ENCODE peak calls at places on chromosome 19, in ten cellular contexts. D, Z, H, F, Q, C, I, J, M and R are unnamed samples.

GRCh38 chr19:45496349-45496953 is 396 bp downstream of the RTN2 start:
- DNase-seq in D (peak; percentile 86), Z (peak; percentile 31), H (peak; percentile 38), F (peak; percentile 15), Q (peak; percentile 32), C (peak; percentile 54), I (no peak), J (no peak), M (no peak), R (no peak)

GRCh38 chr19:55640043-55640576 is 692 bp upstream of the ZNF580 start:
- DNase-seq in D (peak; percentile 75), Z (no peak), H (peak; percentile 71), F (peak; percentile 59), Q (peak; percentile 66), C (peak; percentile 77), I (peak; percentile 68), J (peak; percentile 93), M (peak; percentile 55), R (peak; percentile 78)

GRCh38 chr19:48752511-48753365 is at the start of gene FUT1:
- DNase-seq in D (peak; percentile 98), Z (no peak), H (peak; percentile 48), F (no peak), Q (peak; percentile 13), C (peak; percentile 31), I (no peak), J (no peak), M (no peak), R (peak; percentile 55)

GRCh38 chr19:17751103-17751911 is at the start of gene FCHO1:
- DNase-seq in D (no peak), Z (peak; percentile 84), H (no peak), F (peak; percentile 52), Q (peak; percentile 72), C (peak; percentile 86), I (no peak), J (peak; percentile 87), M (peak; percentile 62), R (no peak)

GRCh38 chr19:45391346-45391745 is 13.5 kb downstream of the PPP1R13L start:
- DNase-seq in D (peak; percentile 76), Z (peak; percentile 44), H (no peak), F (no peak), Q (no peak), C (no peak), I (peak; percentile 18), J (no peak), M (no peak), R (no peak)

GRCh38 chr19:14467391-14467790 is 7.8 kb downstream of the PTGER1 start:
- DNase-seq in D (no peak), Z (no peak), H (no peak), F (no peak), Q (no peak), C (no peak), I (no peak), J (no peak), M (no peak), R (no peak)

GRCh38 chr19:48780684-48781391 is 25.5 kb downstream of the FGF21 start:
- DNase-seq in D (no peak), Z (no peak), H (no peak), F (no peak), Q (no peak), C (no peak), I (peak; percentile 58), J (no peak), M (peak; percentile 1), R (no peak)

GRCh38 chr19:40713939-40714338 is 2.7 kb downstream of the COQ8B start:
- DNase-seq in D (no peak), Z (no peak), H (no peak), F (no peak), Q (no peak), C (no peak), I (no peak), J (no peak), M (no peak), R (no peak)

GRCh38 chr19:8311461-8312260 is 3.5 kb upstream of the CD320 start:
- DNase-seq in D (no peak), Z (no peak), H (no peak), F (no peak), Q (no peak), C (no peak), I (no peak), J (peak; percentile 75), M (no peak), R (no peak)

GRCh38 chr19:8481191-8481590 is 21.2 kb downstream of the PRAM1 start:
- DNase-seq in D (no peak), Z (no peak), H (no peak), F (no peak), Q (no peak), C (no peak), I (no peak), J (no peak), M (no peak), R (no peak)